ENCODE peak calls at places on chromosomes 5 and 9, in seven cellular contexts. R is right cardiac atrium; X is fibroblast of lung; K is ovary; L is small intestine; E is AG10803; M is CD8-positive, alpha-beta T cell. Q is an unnamed sample.

GRCh38 chr5:136212252-136212721 is 19.3 kb upstream of the SMIM32 start:
- DNase-seq in R (peak), X (peak), K (peak), L (peak), E (peak), M (no peak), Q (peak)

GRCh38 chr5:16881253-16881652 is 54.8 kb downstream of the MYO10 start:
- DNase-seq in R (no peak), X (no peak), K (no peak), L (peak), E (no peak), M (no peak), Q (no peak)

GRCh38 chr5:65801332-65801731 is 79.3 kb downstream of the NLN start:
- DNase-seq in R (no peak), X (peak), K (no peak), L (no peak), E (peak), M (no peak), Q (no peak)

GRCh38 chr5:171524461-171524860 is 105.0 kb downstream of the FGF18 start:
- DNase-seq in R (peak), X (no peak), K (no peak), L (no peak), E (no peak), M (no peak), Q (no peak)

GRCh38 chr5:102625446-102625845 is 126.6 kb upstream of the SLCO6A1 start:
- DNase-seq in R (no peak), X (no peak), K (no peak), L (no peak), E (no peak), M (no peak), Q (no peak)

GRCh38 chr5:133271606-133272005 is 219.8 kb downstream of the HSPA4 start:
- DNase-seq in R (no peak), X (no peak), K (no peak), L (no peak), E (no peak), M (no peak), Q (no peak)

GRCh38 chr5:159174511-159175168 is 34.7 kb downstream of the RNF145 start:
- DNase-seq in R (no peak), X (peak), K (no peak), L (no peak), E (peak), M (no peak), Q (no peak)

GRCh38 chr5:74334034-74334433 is 306.5 kb downstream of the ENC1 start:
- DNase-seq in R (no peak), X (no peak), K (no peak), L (no peak), E (no peak), M (no peak), Q (no peak)

GRCh38 chr9:134222018-134222573 is 57.7 kb upstream of the RNU6ATAC start:
- DNase-seq in R (peak), X (no peak), K (peak), L (no peak), E (no peak), M (no peak), Q (no peak)

GRCh38 chr5:92424785-92425426 is 1041.8 kb upstream of the ARRDC3 start:
- DNase-seq in R (no peak), X (no peak), K (no peak), L (no peak), E (no peak), M (no peak), Q (no peak)

GRCh38 chr5:92429642-92430041 is 1046.5 kb upstream of the ARRDC3 start:
- DNase-seq in R (no peak), X (no peak), K (no peak), L (no peak), E (no peak), M (no peak), Q (no peak)
- H3K4me3 ChIP-seq in R (no peak), X (no peak), K (no peak), L (no peak), E (no peak), M (no peak), Q (no peak)

DNA sequence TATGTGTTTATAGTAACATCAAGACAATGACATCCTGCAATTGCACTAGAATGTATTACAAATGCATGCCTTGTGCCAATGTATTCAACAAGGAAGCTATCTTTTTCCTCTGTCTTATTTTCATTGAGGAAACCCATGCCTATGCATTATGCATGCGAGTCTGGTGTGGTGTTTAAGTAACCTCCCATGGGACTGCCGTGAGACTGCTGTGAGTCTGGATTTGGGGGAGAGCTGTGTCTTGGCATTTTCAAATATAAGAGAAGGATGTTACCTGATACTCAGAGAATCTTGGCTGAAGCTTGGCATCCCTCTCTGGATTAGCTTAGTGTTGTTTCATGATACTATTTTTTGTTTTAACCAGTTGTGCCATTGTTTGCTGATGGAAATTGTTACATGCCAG is 98.3 kb downstream of the F2RL2 start:
- DNase-seq in R (no peak), X (peak), K (no peak), L (no peak), E (no peak), M (no peak), Q (no peak)
- H3K4me3 ChIP-seq in R (no peak), X (no peak), K (no peak), L (no peak), E (no peak), M (no peak), Q (no peak)

GRCh38 chr5:144187699-144188294 is 17.1 kb downstream of the KCTD16 start:
- DNase-seq in R (peak), X (peak), K (no peak), L (peak), E (peak), M (peak), Q (peak)
- H3K4me3 ChIP-seq in R (no peak), X (no peak), K (no peak), L (no peak), E (no peak), M (no peak), Q (no peak)

GRCh38 chr5:2756211-2756746 is 4.8 kb upstream of the IRX2 start:
- DNase-seq in R (no peak), X (peak), K (no peak), L (no peak), E (peak), M (no peak), Q (no peak)
- H3K4me3 ChIP-seq in R (peak), X (peak), K (peak), L (no peak), E (peak), M (no peak), Q (no peak)

GRCh38 chr9:116547729-116548426 is 139.2 kb upstream of the TRIM32 start:
- DNase-seq in R (no peak), X (no peak), K (no peak), L (peak), E (no peak), M (no peak), Q (no peak)

GRCh38 chr9:116543731-116544400 is 143.2 kb upstream of the TRIM32 start:
- DNase-seq in R (peak), X (peak), K (no peak), L (no peak), E (peak), M (no peak), Q (no peak)

GRCh38 chr9:116541402-116541801 is 145.7 kb upstream of the TRIM32 start:
- DNase-seq in R (no peak), X (no peak), K (no peak), L (peak), E (no peak), M (no peak), Q (no peak)

GRCh38 chr9:116546711-116547581 is 140.2 kb upstream of the TRIM32 start:
- DNase-seq in R (no peak), X (peak), K (no peak), L (peak), E (peak), M (no peak), Q (no peak)

DNA sequence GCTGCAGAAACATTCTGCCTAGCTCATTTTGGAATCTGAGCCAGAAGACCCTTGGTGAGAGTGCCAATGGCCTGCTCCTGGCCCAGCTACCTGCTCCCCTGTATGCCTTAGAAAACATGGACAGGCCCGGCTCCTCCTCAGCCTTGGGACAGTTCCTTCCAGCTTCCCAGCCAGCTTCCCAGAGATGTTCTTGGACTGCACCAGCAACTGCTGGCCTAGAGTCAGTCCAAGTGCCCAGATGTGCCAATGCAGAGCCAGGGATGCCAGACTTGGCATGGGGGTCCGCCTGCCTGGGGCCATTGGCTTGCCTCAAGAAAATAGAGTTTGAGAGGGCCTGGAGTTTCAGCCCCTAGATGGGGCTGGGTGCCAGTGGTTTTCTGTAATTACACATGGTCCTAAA is 142.2 kb upstream of the TRIM32 start:
- DNase-seq in R (no peak), X (no peak), K (no peak), L (no peak), E (no peak), M (no peak), Q (no peak)
- H3K4me3 ChIP-seq in R (no peak), X (no peak), K (no peak), L (no peak), E (no peak), M (no peak), Q (no peak)

DNA sequence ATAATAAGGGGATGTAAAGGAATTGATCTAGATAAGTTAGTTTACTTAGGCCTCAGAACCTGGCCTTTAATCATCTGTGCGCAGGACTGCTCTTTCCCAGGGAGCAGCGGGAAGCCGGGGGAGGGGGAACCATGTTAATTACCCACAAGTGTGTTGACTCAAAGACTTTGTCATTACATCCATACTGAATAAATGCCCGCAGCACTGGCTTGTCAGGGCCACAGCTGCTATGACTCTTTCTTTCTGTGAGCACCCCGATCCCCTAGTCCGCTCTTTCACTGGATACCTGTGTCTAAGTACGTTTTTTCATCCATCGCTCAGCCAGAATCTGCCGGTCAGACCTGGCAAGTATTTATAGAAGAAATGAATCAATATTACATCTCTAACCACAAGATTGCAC is 249.3 kb upstream of the DMRT1 start:
- DNase-seq in R (no peak), X (peak), K (no peak), L (peak), E (no peak), M (no peak), Q (no peak)
- H3K4me3 ChIP-seq in R (no peak), X (no peak), K (no peak), L (no peak), E (no peak), M (no peak), Q (no peak)

GRCh38 chr5:134530375-134531077 is 5.1 kb downstream of the JADE2 start:
- DNase-seq in R (peak), X (no peak), K (peak), L (no peak), E (peak), M (no peak), Q (no peak)
- H3K4me3 ChIP-seq in R (no peak), X (peak), K (no peak), L (no peak), E (no peak), M (no peak), Q (no peak)

GRCh38 chr9:34588671-34589370 is 703 bp downstream of the CNTFR start:
- DNase-seq in R (peak), X (no peak), K (no peak), L (no peak), E (no peak), M (no peak), Q (no peak)

GRCh38 chr9:34589656-34590375 is at the start of gene CNTFR:
- DNase-seq in R (peak), X (no peak), K (peak), L (no peak), E (no peak), M (no peak), Q (peak)

GRCh38 chr9:34591091-34591910 is 1.8 kb upstream of the CNTFR start:
- DNase-seq in R (peak), X (peak), K (peak), L (peak), E (peak), M (peak), Q (peak)

GRCh38 chr9:34590376-34591090 is 1.0 kb upstream of the CNTFR start:
- DNase-seq in R (peak), X (no peak), K (no peak), L (peak), E (no peak), M (no peak), Q (no peak)

GRCh38 chr9:34589371-34589655 is 211 bp downstream of the CNTFR start:
- DNase-seq in R (no peak), X (no peak), K (no peak), L (no peak), E (no peak), M (no peak), Q (no peak)
- H3K4me3 ChIP-seq in R (peak), X (no peak), K (peak), L (no peak), E (no peak), M (no peak), Q (no peak)

GRCh38 chr5:14148890-14149671 is 5.9 kb downstream of the TRIO start:
- DNase-seq in R (no peak), X (peak), K (no peak), L (peak), E (no peak), M (no peak), Q (no peak)

GRCh38 chr5:14145356-14146334 is 2.5 kb downstream of the TRIO start:
- DNase-seq in R (no peak), X (peak), K (no peak), L (peak), E (peak), M (no peak), Q (no peak)

GRCh38 chr5:14148483-14148882 is 5.3 kb downstream of the TRIO start:
- DNase-seq in R (no peak), X (peak), K (no peak), L (no peak), E (no peak), M (no peak), Q (no peak)

GRCh38 chr5:14146725-14147124 is 3.6 kb downstream of the TRIO start:
- DNase-seq in R (no peak), X (peak), K (no peak), L (peak), E (no peak), M (no peak), Q (no peak)

DNA sequence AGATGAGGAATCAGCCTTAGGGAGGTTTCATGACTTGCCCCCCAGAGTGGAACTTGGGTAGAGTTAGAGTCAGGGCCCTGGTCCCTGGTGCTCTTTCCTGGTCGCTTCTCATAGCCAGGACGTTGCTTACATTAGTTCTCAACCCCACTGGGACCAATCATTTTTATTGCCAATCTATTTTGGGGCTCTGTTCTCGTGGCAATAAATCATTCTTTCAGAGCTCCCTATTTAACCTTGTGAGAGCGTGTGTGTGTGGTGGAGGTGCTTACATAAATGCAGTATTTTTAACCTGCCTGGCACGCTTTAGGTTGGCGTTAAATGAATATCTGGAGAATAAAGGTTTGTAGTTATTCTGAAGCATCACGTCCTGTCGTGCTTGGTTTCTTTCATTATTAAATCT is 4.1 kb downstream of the TRIO start:
- DNase-seq in R (no peak), X (no peak), K (no peak), L (no peak), E (no peak), M (no peak), Q (no peak)
- H3K4me3 ChIP-seq in R (no peak), X (peak), K (no peak), L (no peak), E (peak), M (no peak), Q (no peak)